ENCODE peak calls at places on chromosomes 6 and 20, in eight cellular contexts. One of them, this sample, is unnamed.

GRCh38 chr6:98142839-98143238 is 691.5 kb upstream of the POU3F2 start:
- DNase-seq in natural killer cell: no peak
- DNase-seq in D721Med: no peak
- DNase-seq in kidney: no peak
- DNase-seq in A549: no peak
- DNase-seq in heart right ventricle: no peak
- DNase-seq in fibroblast of pulmonary artery: no peak
- DNase-seq in cardiac fibroblast: no peak
- DNase-seq in this sample: no peak

GRCh38 chr6:96794980-96795379 is 42.3 kb downstream of the GPR63 start:
- DNase-seq in cardiac fibroblast: peak; percentile 70
- DNase-seq in fibroblast of pulmonary artery: peak; percentile 68
- DNase-seq in A549: no peak
- DNase-seq in D721Med: no peak
- DNase-seq in kidney: no peak
- DNase-seq in natural killer cell: no peak
- DNase-seq in heart right ventricle: no peak
- DNase-seq in this sample: peak; percentile 57

GRCh38 chr6:170100046-170100445 is 190.8 kb downstream of the DLL1 start:
- DNase-seq in cardiac fibroblast: no peak
- DNase-seq in fibroblast of pulmonary artery: no peak
- DNase-seq in heart right ventricle: peak; percentile 0
- DNase-seq in kidney: peak; percentile 56
- DNase-seq in D721Med: no peak
- DNase-seq in natural killer cell: no peak
- DNase-seq in A549: no peak
- DNase-seq in this sample: no peak

GRCh38 chr20:41035207-41035606 is 6.6 kb downstream of the TOP1 start:
- DNase-seq in A549: no peak
- DNase-seq in D721Med: no peak
- DNase-seq in kidney: no peak
- DNase-seq in natural killer cell: no peak
- DNase-seq in cardiac fibroblast: no peak
- DNase-seq in heart right ventricle: no peak
- DNase-seq in fibroblast of pulmonary artery: no peak
- DNase-seq in this sample: no peak

GRCh38 chr6:454148-454991 is 62.8 kb downstream of the IRF4 start:
- DNase-seq in natural killer cell: no peak
- DNase-seq in A549: no peak
- DNase-seq in kidney: no peak
- DNase-seq in D721Med: no peak
- DNase-seq in cardiac fibroblast: no peak
- DNase-seq in fibroblast of pulmonary artery: no peak
- DNase-seq in heart right ventricle: no peak
- DNase-seq in this sample: no peak

GRCh38 chr20:61619751-61620150 is 367.7 kb downstream of the CDH4 start:
- DNase-seq in D721Med: no peak
- DNase-seq in natural killer cell: no peak
- DNase-seq in cardiac fibroblast: no peak
- DNase-seq in A549: no peak
- DNase-seq in fibroblast of pulmonary artery: no peak
- DNase-seq in heart right ventricle: no peak
- DNase-seq in kidney: no peak
- DNase-seq in this sample: no peak

GRCh38 chr6:68778356-68779020 is 143.4 kb downstream of the ADGRB3 start:
- DNase-seq in cardiac fibroblast: peak; percentile 84
- DNase-seq in A549: peak; percentile 24
- DNase-seq in kidney: no peak
- DNase-seq in D721Med: no peak
- DNase-seq in natural killer cell: no peak
- DNase-seq in heart right ventricle: peak; percentile 39
- DNase-seq in fibroblast of pulmonary artery: peak; percentile 78
- DNase-seq in this sample: peak; percentile 38

GRCh38 chr20:6671829-6672228 is 95.7 kb upstream of the BMP2 start:
- DNase-seq in D721Med: no peak
- DNase-seq in kidney: no peak
- DNase-seq in A549: no peak
- DNase-seq in natural killer cell: no peak
- DNase-seq in heart right ventricle: no peak
- DNase-seq in cardiac fibroblast: peak; percentile 16
- DNase-seq in fibroblast of pulmonary artery: no peak
- DNase-seq in this sample: no peak

GRCh38 chr20:8518878-8519277 is 386.8 kb downstream of the PLCB1 start:
- DNase-seq in fibroblast of pulmonary artery: no peak
- DNase-seq in heart right ventricle: no peak
- DNase-seq in kidney: no peak
- DNase-seq in cardiac fibroblast: no peak
- DNase-seq in D721Med: no peak
- DNase-seq in A549: no peak
- DNase-seq in natural killer cell: no peak
- DNase-seq in this sample: no peak

GRCh38 chr6:35534396-35535170 is 21.9 kb upstream of the TULP1 start:
- DNase-seq in kidney: peak; percentile 14
- DNase-seq in D721Med: peak; percentile 42
- DNase-seq in cardiac fibroblast: no peak
- DNase-seq in fibroblast of pulmonary artery: no peak
- DNase-seq in natural killer cell: no peak
- DNase-seq in heart right ventricle: no peak
- DNase-seq in A549: no peak
- DNase-seq in this sample: no peak

GRCh38 chr6:117555262-117555849 is 47.0 kb downstream of the GOPC start:
- DNase-seq in natural killer cell: no peak
- DNase-seq in heart right ventricle: no peak
- DNase-seq in A549: no peak
- DNase-seq in kidney: no peak
- DNase-seq in fibroblast of pulmonary artery: no peak
- DNase-seq in cardiac fibroblast: no peak
- DNase-seq in D721Med: no peak
- DNase-seq in this sample: no peak

GRCh38 chr6:2850480-2851150 is 9.0 kb upstream of the SERPINB1 start:
- DNase-seq in cardiac fibroblast: peak; percentile 75
- DNase-seq in A549: peak; percentile 53
- DNase-seq in kidney: no peak
- DNase-seq in natural killer cell: no peak
- DNase-seq in heart right ventricle: no peak
- DNase-seq in fibroblast of pulmonary artery: peak; percentile 88
- DNase-seq in D721Med: no peak
- DNase-seq in this sample: peak; percentile 60

GRCh38 chr6:77456531-77457248 is 6.6 kb downstream of the HTR1B start:
- DNase-seq in kidney: no peak
- DNase-seq in A549: peak; percentile 77
- DNase-seq in cardiac fibroblast: peak; percentile 99
- DNase-seq in fibroblast of pulmonary artery: peak; percentile 99
- DNase-seq in heart right ventricle: no peak
- DNase-seq in natural killer cell: no peak
- DNase-seq in D721Med: no peak
- DNase-seq in this sample: peak; percentile 98

GRCh38 chr20:2599265-2600060 is 53.0 kb upstream of the NOP56 start:
- DNase-seq in natural killer cell: no peak
- DNase-seq in heart right ventricle: no peak
- DNase-seq in cardiac fibroblast: no peak
- DNase-seq in kidney: no peak
- DNase-seq in fibroblast of pulmonary artery: no peak
- DNase-seq in A549: no peak
- DNase-seq in D721Med: no peak
- DNase-seq in this sample: no peak

GRCh38 chr6:75802366-75802765 is 53.3 kb downstream of the MYO6 start:
- DNase-seq in natural killer cell: no peak
- DNase-seq in fibroblast of pulmonary artery: no peak
- DNase-seq in D721Med: no peak
- DNase-seq in A549: no peak
- DNase-seq in cardiac fibroblast: peak; percentile 13
- DNase-seq in kidney: no peak
- DNase-seq in heart right ventricle: no peak
- DNase-seq in this sample: peak; percentile 52

GRCh38 chr6:3250278-3250677 is 8.5 kb upstream of the PSMG4 start:
- DNase-seq in D721Med: no peak
- DNase-seq in fibroblast of pulmonary artery: peak; percentile 23
- DNase-seq in cardiac fibroblast: peak; percentile 28
- DNase-seq in kidney: no peak
- DNase-seq in natural killer cell: no peak
- DNase-seq in A549: no peak
- DNase-seq in heart right ventricle: peak; percentile 43
- DNase-seq in this sample: no peak

DNA sequence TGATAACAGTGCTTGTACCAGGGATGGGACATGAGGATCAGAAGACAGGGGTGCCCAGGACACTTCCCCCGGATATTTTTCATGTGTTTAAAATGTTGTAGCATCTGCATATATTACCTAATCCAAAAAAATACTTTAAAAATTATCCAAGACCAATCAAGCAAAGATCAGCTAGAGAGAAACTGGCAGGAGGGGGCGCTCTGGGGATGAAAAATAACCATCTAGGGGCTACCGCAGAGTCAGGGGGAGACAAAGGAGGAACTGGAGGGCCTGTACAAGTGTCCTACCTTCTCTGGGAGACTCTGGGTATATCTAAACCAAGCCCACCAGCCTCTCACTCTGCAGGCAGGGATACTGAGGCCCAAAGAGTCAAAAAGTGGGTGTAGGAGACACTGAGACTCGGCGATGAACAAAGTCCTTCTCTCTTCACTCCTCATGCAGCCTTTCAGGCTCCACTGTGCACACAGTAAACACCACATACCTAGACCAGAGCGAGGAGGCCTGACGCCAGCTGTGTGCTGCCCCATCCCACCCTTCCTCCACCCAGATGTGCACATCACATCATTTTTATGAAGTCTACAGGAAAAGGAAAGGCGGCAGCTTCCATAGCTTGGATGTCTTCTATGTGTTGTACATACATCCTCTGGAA is 9.8 kb downstream of the RIMS4 start:
- DNase-seq in D721Med: no peak
- DNase-seq in kidney: no peak
- DNase-seq in heart right ventricle: no peak
- DNase-seq in cardiac fibroblast: no peak
- DNase-seq in fibroblast of pulmonary artery: no peak
- DNase-seq in A549: no peak
- DNase-seq in natural killer cell: no peak
- DNase-seq in this sample: no peak
- TF ChIP-seq CTCF in D721Med: peak; percentile 40
- TF ChIP-seq CTCF in kidney: no peak
- TF ChIP-seq CTCF in heart right ventricle: no peak
- TF ChIP-seq CTCF in cardiac fibroblast: peak; percentile 21
- TF ChIP-seq CTCF in fibroblast of pulmonary artery: peak; percentile 30
- TF ChIP-seq CTCF in A549: peak; percentile 36
- TF ChIP-seq CTCF in natural killer cell: no peak
- TF ChIP-seq CTCF in this sample: peak; percentile 51

DNA sequence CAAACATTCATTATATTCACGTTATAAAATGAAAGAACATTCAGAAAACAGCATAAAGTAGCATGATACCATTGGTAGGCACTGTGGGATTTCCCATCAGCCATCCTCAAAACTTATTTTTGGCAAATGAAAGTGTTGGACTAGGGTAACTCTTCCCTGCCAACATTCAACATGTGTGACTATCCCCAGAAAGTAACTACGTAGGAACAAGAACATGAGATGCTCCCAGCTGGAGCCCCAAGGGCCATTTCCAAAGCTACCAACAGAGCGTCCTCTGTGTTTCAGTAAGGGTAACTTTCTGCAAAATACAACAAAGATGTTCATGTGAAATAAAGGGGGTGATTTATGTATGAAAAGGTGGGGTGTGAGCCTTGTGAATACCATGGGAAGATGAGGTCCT is 28.4 kb upstream of the PTPN1 start:
- DNase-seq in fibroblast of pulmonary artery: no peak
- DNase-seq in A549: no peak
- DNase-seq in D721Med: no peak
- DNase-seq in cardiac fibroblast: no peak
- DNase-seq in heart right ventricle: no peak
- DNase-seq in kidney: no peak
- DNase-seq in natural killer cell: no peak
- DNase-seq in this sample: no peak
- TF ChIP-seq CTCF in fibroblast of pulmonary artery: no peak
- TF ChIP-seq CTCF in A549: no peak
- TF ChIP-seq CTCF in D721Med: no peak
- TF ChIP-seq CTCF in cardiac fibroblast: no peak
- TF ChIP-seq CTCF in heart right ventricle: no peak
- TF ChIP-seq CTCF in kidney: no peak
- TF ChIP-seq CTCF in natural killer cell: no peak
- TF ChIP-seq CTCF in this sample: no peak

DNA sequence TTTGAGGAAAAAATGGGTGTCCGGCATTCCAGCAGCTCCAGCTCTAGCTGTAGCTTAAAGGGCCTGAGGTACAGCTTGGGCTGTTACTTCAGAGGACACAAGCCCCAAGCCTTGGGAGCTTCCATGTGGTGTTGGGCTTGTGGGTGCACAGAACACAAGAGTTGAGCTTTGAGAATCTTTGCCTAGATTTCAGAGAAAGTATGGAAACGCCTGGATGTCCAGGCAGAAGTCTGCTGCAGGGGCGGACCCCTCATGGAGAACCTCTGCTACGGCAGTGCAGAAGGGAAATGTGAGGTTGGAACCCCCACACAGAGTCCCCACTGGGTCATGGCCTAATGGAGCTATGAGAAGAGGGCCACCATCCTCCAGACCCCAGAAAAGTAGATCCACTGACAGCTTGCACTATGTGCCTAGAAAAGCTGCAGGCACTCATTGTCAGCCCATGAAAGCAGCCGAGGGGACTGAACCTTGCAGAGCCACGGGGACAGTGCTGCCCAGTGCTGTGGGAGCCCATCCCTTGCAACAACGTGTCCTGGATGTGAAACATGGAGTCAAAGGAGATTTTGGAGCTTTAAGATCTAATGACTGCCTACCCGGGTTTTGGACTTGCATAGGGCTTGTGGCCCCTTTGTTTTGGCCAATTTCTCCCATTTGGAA is 90.6 kb downstream of the QKI start:
- DNase-seq in A549: no peak
- DNase-seq in heart right ventricle: no peak
- DNase-seq in cardiac fibroblast: no peak
- DNase-seq in fibroblast of pulmonary artery: no peak
- DNase-seq in natural killer cell: no peak
- DNase-seq in kidney: no peak
- DNase-seq in D721Med: no peak
- DNase-seq in this sample: no peak
- TF ChIP-seq CTCF in A549: no peak
- TF ChIP-seq CTCF in heart right ventricle: no peak
- TF ChIP-seq CTCF in cardiac fibroblast: no peak
- TF ChIP-seq CTCF in fibroblast of pulmonary artery: no peak
- TF ChIP-seq CTCF in natural killer cell: no peak
- TF ChIP-seq CTCF in kidney: no peak
- TF ChIP-seq CTCF in D721Med: no peak
- TF ChIP-seq CTCF in this sample: no peak

DNA sequence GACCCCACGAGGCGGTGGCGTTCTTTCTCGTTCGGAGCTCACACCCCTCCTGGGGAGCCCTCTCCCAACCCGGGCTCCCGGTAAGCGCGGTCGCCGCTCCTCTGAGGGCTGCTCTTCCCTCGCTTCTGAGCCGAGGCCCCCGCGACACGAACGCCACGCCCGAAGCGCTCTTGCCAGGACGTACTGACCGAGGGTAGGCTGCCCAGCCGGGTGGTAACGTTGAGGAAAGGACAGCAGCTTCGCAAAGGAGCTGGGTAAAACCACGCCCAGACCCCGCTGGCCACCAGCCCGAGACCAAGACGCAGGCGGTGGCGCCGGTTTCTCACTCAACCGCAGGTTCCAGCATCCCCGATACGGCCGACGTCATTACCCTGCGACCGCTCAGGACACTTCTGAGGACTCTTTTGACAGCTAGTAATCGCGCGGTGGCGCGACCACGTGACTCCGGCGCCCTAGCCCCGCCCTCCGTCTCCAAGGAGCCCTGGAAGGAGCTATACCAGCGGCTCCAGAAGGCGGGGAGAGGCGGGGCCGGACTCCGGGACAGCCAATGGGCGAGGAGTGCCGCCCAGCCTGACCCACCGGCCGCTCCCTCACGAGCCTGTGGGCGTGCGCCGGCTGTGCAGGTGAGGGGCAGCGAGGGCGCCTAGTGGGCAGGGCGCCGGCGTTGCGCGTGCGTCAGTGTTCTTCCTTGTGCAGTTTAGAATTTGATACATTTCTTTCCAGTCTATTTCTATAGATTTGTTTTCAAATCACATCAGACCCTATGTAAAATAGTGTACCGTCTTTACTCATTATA is 4.0 kb upstream of the GZF1 start:
- DNase-seq in kidney: peak; percentile 100
- DNase-seq in natural killer cell: peak; percentile 99
- DNase-seq in fibroblast of pulmonary artery: peak; percentile 100
- DNase-seq in heart right ventricle: peak; percentile 100
- DNase-seq in A549: peak; percentile 100
- DNase-seq in D721Med: peak; percentile 34
- DNase-seq in cardiac fibroblast: peak; percentile 100
- DNase-seq in this sample: peak; percentile 100
- TF ChIP-seq CTCF in kidney: no peak
- TF ChIP-seq CTCF in natural killer cell: no peak
- TF ChIP-seq CTCF in fibroblast of pulmonary artery: no peak
- TF ChIP-seq CTCF in heart right ventricle: no peak
- TF ChIP-seq CTCF in A549: no peak
- TF ChIP-seq CTCF in D721Med: no peak
- TF ChIP-seq CTCF in cardiac fibroblast: no peak
- TF ChIP-seq CTCF in this sample: no peak